ENCODE peak calls at places on chromosome 15, in six cellular contexts. I, H, X, E, M and N are unnamed samples.

GRCh38 chr15:70632981-70633380 is 130.4 kb downstream of the UACA start:
- DNase-seq in I (no peak), H (no peak), X (no peak), E (peak), M (no peak), N (no peak)

GRCh38 chr15:43382310-43382709 is 11.4 kb downstream of the TUBGCP4 start:
- DNase-seq in I (no peak), H (no peak), X (no peak), E (no peak), M (no peak), N (no peak)

GRCh38 chr15:70762469-70763119 is 764 bp downstream of the UACA start:
- DNase-seq in I (no peak), H (no peak), X (no peak), E (no peak), M (no peak), N (peak)

GRCh38 chr15:91942676-91943417 is 89.3 kb downstream of the SLCO3A1 start:
- DNase-seq in I (no peak), H (peak), X (no peak), E (no peak), M (no peak), N (no peak)

GRCh38 chr15:91043190-91043874 is 20.9 kb upstream of the VPS33B start:
- DNase-seq in I (no peak), H (no peak), X (no peak), E (no peak), M (no peak), N (no peak)

GRCh38 chr15:92205255-92205739 is 188.4 kb upstream of the ST8SIA2 start:
- DNase-seq in I (no peak), H (peak), X (no peak), E (no peak), M (no peak), N (no peak)

GRCh38 chr15:90519688-90520087 is 10.0 kb upstream of the CRTC3 start:
- DNase-seq in I (no peak), H (no peak), X (no peak), E (no peak), M (no peak), N (no peak)

GRCh38 chr15:39845582-39845981 is 62.9 kb upstream of the FSIP1 start:
- DNase-seq in I (no peak), H (no peak), X (no peak), E (no peak), M (no peak), N (no peak)

GRCh38 chr15:63052961-63053698 is 10.6 kb downstream of the TPM1 start:
- DNase-seq in I (no peak), H (peak), X (no peak), E (no peak), M (no peak), N (no peak)
- TF ChIP-seq POLR2A in I (no peak), H (no peak), X (no peak), E (peak), M (no peak), N (no peak)

DNA sequence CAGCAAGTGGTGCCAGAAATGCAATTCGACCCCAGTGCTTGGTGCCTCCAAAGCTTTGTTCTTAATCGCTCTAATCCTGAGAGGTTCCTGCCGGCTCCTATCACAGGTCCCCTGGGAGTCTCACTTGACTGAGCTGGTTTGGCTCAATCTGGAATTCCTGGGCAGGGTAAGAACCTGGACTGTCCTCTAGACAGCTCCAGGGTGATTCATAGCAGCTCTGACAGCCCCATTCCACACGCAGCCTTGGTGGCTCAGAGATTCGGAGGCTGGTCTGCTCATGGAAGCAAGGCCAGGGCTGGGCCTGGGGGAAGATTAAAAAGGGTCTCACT is 37.9 kb downstream of the MYO5C start:
- DNase-seq in I (no peak), H (no peak), X (no peak), E (no peak), M (no peak), N (no peak)
- TF ChIP-seq TAF1 in I (no peak), H (no peak), X (no peak), E (no peak), M (no peak), N (no peak)

DNA sequence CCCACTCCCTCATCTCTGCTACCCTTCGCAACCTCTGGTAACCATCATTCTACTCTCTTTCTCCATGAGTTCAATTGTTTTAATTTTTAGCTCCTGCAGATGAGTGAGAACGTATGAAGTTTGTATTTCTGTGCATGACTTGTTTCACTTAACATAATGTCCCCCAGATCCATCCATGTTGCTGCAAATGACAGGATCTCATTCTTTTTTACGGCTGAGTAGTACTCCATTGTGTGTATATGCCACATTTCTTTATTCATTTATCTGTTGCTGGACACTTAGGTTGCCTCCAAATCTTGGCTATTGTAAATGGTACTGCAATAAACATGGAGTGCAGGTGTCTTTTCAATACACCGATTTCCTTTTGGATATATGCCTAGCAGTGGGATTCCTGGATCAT is 12.1 kb downstream of the GALK2 start:
- DNase-seq in I (no peak), H (no peak), X (no peak), E (no peak), M (no peak), N (no peak)
- TF ChIP-seq POLR2AphosphoS5 in I (no peak), H (no peak), X (no peak), E (no peak), M (no peak), N (no peak)

GRCh38 chr15:40942865-40943264 is 10.4 kb upstream of the CHAC1 start:
- DNase-seq in I (no peak), H (no peak), X (no peak), E (no peak), M (no peak), N (no peak)

GRCh38 chr15:40941078-40941527 is 12.0 kb downstream of the DLL4 start:
- DNase-seq in I (no peak), H (no peak), X (no peak), E (no peak), M (no peak), N (no peak)

GRCh38 chr15:40939909-40940801 is 11.0 kb downstream of the DLL4 start:
- DNase-seq in I (no peak), H (no peak), X (no peak), E (no peak), M (peak), N (no peak)

GRCh38 chr15:40942337-40942854 is 10.9 kb upstream of the CHAC1 start:
- DNase-seq in I (no peak), H (no peak), X (no peak), E (no peak), M (no peak), N (no peak)

DNA sequence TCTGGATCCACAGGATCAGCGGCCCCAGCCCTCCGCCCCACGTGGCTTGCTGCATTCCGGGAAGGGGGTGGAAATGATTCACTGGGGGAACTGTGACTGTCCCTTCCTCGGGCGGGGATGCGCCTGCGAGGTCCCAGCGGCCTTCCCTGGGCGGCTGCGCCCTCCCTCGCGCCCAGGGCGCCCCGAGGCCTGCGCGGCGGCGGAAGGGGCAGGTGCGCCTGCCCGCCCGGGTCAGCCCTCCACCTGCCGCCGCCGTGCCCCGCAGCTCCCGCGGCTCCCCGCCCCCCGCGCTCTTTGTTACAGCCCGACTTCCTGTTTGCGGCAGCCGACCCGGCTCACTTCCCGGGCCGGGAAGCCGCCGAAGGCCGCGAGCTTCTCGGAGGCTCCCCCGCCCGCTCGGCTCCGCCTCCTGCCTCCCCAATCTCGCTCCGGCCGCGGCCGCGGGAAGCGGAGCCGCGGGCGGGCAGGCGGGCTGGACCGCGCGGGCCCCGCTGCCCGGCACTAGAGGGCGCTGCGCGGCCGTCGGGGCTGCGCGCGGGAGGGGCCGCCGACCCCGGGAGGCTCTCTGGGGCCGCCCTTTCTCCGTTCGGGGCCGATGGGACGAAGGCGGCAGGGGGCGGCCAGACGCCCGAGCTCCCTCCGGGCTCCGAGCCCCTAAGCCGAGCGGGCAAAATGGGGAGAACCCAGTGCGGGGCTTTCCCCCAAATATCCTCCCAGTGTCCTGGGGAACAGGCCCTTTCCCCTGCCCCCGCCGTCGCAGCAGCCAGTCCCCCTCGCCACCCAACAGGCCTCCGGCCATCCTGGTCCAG is 11.5 kb upstream of the CHAC1 start:
- DNase-seq in I (peak), H (peak), X (peak), E (no peak), M (no peak), N (peak)
- TF ChIP-seq POLR2A in I (no peak), H (peak), X (peak), E (no peak), M (peak), N (peak)